ENCODE peak calls at places on chromosomes 4 and X, in six cellular contexts. J, T, M, D, B and F are unnamed samples.

GRCh38 chr4:115433501-115433900 is 320.1 kb upstream of the NDST4 start:
- DNase-seq in D (no peak), J (no peak), B (no peak), T (no peak), M (no peak), F (no peak)

GRCh38 chr4:122562436-122562835 is 58.4 kb downstream of the IL21 start:
- DNase-seq in B (no peak), T (no peak), M (no peak), D (no peak), J (no peak), F (no peak)

GRCh38 chrX:154458954-154459829 is 1.1 kb downstream of the PLXNA3 start:
- DNase-seq in D (no peak), T (no peak), J (no peak), M (peak; percentile 16), B (no peak), F (no peak)

GRCh38 chrX:46117234-46117633 is 428.0 kb downstream of the ZNF674 start:
- DNase-seq in M (no peak), D (no peak), B (no peak), J (no peak), T (no peak), F (no peak)

GRCh38 chrX:23228950-23229448 is 105.7 kb upstream of the PTCHD1 start:
- DNase-seq in T (no peak), J (no peak), D (no peak), M (peak; percentile 45), B (no peak), F (no peak)

GRCh38 chr4:82984459-82984858 is 26.2 kb downstream of the LIN54 start:
- DNase-seq in B (no peak), D (peak; percentile 69), J (no peak), M (no peak), T (no peak), F (peak; percentile 89)

GRCh38 chrX:69137911-69138310 is 27.3 kb downstream of the PJA1 start:
- DNase-seq in T (no peak), M (no peak), D (no peak), B (no peak), J (no peak), F (no peak)

GRCh38 chr4:14415146-14415545 is 587.1 kb upstream of the CPEB2 start:
- DNase-seq in B (no peak), J (peak; percentile 15), T (no peak), M (peak; percentile 58), D (peak; percentile 31), F (peak; percentile 29)

GRCh38 chrX:24148118-24148517 is 1.4 kb upstream of the ZFX start:
- DNase-seq in J (no peak), B (no peak), T (no peak), D (peak; percentile 11), M (no peak), F (no peak)

GRCh38 chrX:153353416-153353815 is 19.5 kb downstream of the ZNF275 start:
- DNase-seq in M (peak; percentile 9), D (no peak), J (no peak), T (peak; percentile 49), B (no peak), F (no peak)

GRCh38 chrX:96361844-96362243 is 322.8 kb upstream of the DIAPH2 start:
- DNase-seq in T (no peak), B (no peak), D (no peak), M (no peak), J (no peak), F (no peak)

GRCh38 chr4:16213107-16213506 is 13.2 kb downstream of the TAPT1 start:
- DNase-seq in B (no peak), T (no peak), J (no peak), M (no peak), D (peak; percentile 74), F (peak; percentile 60)

DNA sequence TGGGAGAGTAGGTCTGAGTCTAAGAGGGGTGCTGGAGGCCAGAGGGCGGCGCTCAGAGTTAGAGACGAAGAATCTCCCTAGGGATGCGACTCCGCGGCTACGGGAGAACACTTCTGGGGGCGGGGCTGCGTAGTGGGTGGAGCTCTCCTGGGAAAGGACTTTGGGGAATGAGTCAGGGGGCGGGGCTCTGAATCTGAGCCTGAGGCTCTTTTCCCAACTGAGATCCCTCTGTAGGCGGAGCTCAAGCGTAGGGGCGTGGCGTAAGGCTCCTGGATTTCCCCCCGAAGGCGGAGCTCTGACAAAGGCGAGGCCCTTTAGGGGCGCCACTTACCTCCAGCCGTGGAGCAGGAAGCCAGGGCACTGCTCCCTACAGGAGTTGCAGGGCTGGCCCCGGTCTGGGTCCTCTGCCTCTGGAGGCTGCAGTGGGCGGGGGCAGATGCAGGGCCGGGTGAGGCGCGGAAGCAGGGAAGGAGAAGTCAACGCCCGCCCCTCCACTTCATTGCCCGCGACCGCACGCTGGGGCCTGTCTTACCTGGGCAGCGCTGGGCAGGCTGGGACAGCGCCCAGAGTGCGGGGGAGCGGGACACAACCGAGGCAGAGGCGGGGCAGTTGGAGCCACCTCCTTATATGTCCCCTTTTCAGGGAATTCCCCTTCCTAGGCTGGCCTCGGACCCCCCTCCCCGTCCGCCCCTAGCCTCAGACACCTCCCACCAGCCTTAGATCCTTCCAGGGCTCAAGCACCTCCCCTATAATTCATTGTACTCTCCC is 1.7 kb downstream of the PRICKLE3 start:
- DNase-seq in T (peak; percentile 94), D (peak; percentile 83), J (peak; percentile 87), B (peak; percentile 81), M (peak; percentile 97), F (peak; percentile 93)
- H2AK5ac ChIP-seq in T (no peak overlapping the region), D (no peak overlapping the region), J (no peak overlapping the region), B (no peak overlapping the region), M (no peak overlapping the region), F (no peak overlapping the region)

GRCh38 chr4:703336-704197 is 2.1 kb upstream of the PCGF3 start:
- DNase-seq in J (no peak), B (no peak), M (no peak), D (no peak), T (no peak), F (no peak)

GRCh38 chr4:704971-705277 is 708 bp upstream of the PCGF3 start:
- DNase-seq in B (no peak), J (no peak), T (no peak), M (no peak), D (no peak), F (no peak)

GRCh38 chr4:706834-707598 is 1.4 kb downstream of the PCGF3 start:
- DNase-seq in B (no peak), M (no peak), D (no peak), T (no peak), J (no peak), F (no peak)

GRCh38 chr4:704198-704891 is 1.3 kb upstream of the PCGF3 start:
- DNase-seq in J (no peak), M (no peak), T (no peak), B (no peak), D (no peak), F (no peak)

GRCh38 chr4:705278-706082 is at the start of gene PCGF3:
- DNase-seq in M (peak; percentile 96), T (peak; percentile 97), D (peak; percentile 92), J (peak; percentile 93), B (peak; percentile 84), F (peak; percentile 94)
- H2AK5ac ChIP-seq in M (peak within 1 kb of the TSS; percentile 65), T (no peak within 1 kb of the TSS), D (peak within 1 kb of the TSS; percentile 82), J (peak within 1 kb of the TSS; percentile 82), B (peak within 1 kb of the TSS; percentile 39), F (peak within 1 kb of the TSS; percentile 30)

DNA sequence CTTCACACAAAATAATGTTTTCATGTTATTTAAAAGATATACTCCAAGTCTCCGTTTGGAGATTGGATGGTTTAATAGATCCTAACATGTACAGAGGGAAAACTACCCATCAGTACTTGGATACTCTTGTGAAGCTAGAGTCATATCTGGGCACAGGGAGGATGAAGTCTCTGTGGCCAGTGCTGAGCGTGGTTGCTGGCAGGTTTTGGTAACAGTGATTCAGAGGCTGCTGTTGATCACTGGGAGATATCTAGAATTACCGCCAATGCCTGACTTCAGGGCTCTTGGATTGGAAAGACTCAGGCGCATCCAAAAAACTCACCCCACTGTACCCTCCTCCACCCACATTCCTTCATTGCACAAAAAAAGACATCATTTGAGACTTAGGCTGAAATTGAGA is 107.2 kb upstream of the PGRMC2 start:
- DNase-seq in D (peak; percentile 36), B (no peak), T (no peak), J (no peak), M (no peak), F (peak; percentile 28)
- H2AK5ac ChIP-seq in D (no peak overlapping the region), B (no peak overlapping the region), T (no peak overlapping the region), J (no peak overlapping the region), M (no peak overlapping the region), F (peak overlapping the region; percentile 9)

GRCh38 chrX:50698944-50699343 is 115.0 kb downstream of the SHROOM4 start:
- DNase-seq in J (no peak), D (peak; percentile 44), T (no peak), B (no peak), M (peak; percentile 56), F (peak; percentile 22)
- H2AK5ac ChIP-seq in J (no peak overlapping the region), D (no peak overlapping the region), T (peak overlapping the region; percentile 6), B (no peak overlapping the region), M (no peak overlapping the region), F (no peak overlapping the region)

GRCh38 chrX:134000260-134001245 is 15.2 kb upstream of the GPC3 start:
- DNase-seq in B (no peak), D (no peak), J (no peak), M (no peak), T (no peak), F (no peak)
- H2AK5ac ChIP-seq in B (no peak overlapping the region), D (no peak overlapping the region), J (no peak overlapping the region), M (no peak overlapping the region), T (no peak overlapping the region), F (no peak overlapping the region)

DNA sequence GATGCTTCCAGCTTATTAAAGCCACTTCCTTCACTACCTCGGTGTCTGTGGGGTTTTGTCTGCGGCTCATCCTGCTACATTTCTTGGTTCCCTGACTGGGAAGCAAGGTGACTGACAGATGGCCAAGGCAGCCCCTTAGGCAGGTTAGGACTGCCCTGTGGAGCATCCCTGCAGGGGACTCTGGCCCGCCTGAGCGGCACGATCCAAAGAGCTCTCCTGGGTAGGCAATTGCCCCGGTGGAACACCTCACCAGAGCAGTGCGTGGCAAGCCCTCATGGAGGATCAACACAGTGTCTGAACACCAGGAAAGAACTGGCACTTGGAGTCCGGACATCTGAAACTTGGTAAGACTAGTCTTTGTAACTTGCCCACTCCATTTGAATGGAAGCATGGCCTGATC is 1143.4 kb downstream of the ARAP2 start:
- DNase-seq in T (no peak), M (no peak), J (no peak), D (no peak), B (no peak), F (no peak)
- H2AK5ac ChIP-seq in T (no peak overlapping the region), M (no peak overlapping the region), J (no peak overlapping the region), D (no peak overlapping the region), B (no peak overlapping the region), F (no peak overlapping the region)

GRCh38 chr4:3292571-3293409 is at the start of gene RGS12:
- DNase-seq in D (peak; percentile 91), M (peak; percentile 93), J (peak; percentile 89), B (peak; percentile 63), T (peak; percentile 97), F (peak; percentile 94)
- H2AK5ac ChIP-seq in D (peak within 1 kb of the TSS; percentile 89), M (no peak within 1 kb of the TSS), J (peak within 1 kb of the TSS; percentile 100), B (peak within 1 kb of the TSS; percentile 88), T (no peak within 1 kb of the TSS), F (peak within 1 kb of the TSS; percentile 26)